ENCODE peak calls at places on chromosomes 5 and 9, in five cellular contexts. A is RCC 7860, E is posterior cingulate gyrus, O is stromal cell of bone marrow, B is NCI-H1105. C is an unnamed sample.

GRCh38 chr5:16983022-16983639 is 47.0 kb upstream of the MYO10 start:
- DNase-seq in A (peak), E (no peak), O (no peak), B (no peak), C (no peak)

GRCh38 chr9:89994988-89995613 is 390.3 kb downstream of the GADD45G start:
- DNase-seq in A (no peak), E (no peak), O (no peak), B (no peak), C (no peak)

GRCh38 chr5:138053554-138053953 is 20.7 kb upstream of the FAM13B start:
- DNase-seq in A (no peak), E (no peak), O (no peak), B (no peak), C (no peak)

GRCh38 chr9:38047301-38048251 is 21.5 kb downstream of the SHB start:
- DNase-seq in A (peak), E (peak), O (peak), B (no peak), C (peak)

GRCh38 chr5:179475956-179476355 is 74.4 kb upstream of the RUFY1 start:
- DNase-seq in A (no peak), E (no peak), O (no peak), B (no peak), C (no peak)

GRCh38 chr9:77417570-77417969 is 230.6 kb downstream of the GNA14 start:
- DNase-seq in A (no peak), E (no peak), O (peak), B (no peak), C (peak)

GRCh38 chr5:16467363-16468219 is 2.0 kb upstream of the ZNF622 start:
- DNase-seq in A (peak), E (no peak), O (peak), B (no peak), C (no peak)

GRCh38 chr5:111129938-111130337 is 37.8 kb downstream of the WDR36 start:
- DNase-seq in A (no peak), E (no peak), O (no peak), B (no peak), C (peak)

GRCh38 chr5:128632264-128632663 is 94.2 kb upstream of the FBN2 start:
- DNase-seq in A (no peak), E (no peak), O (no peak), B (no peak), C (no peak)

GRCh38 chr5:137565450-137565849 is 66.3 kb upstream of the SPOCK1 start:
- DNase-seq in A (no peak), E (no peak), O (no peak), B (no peak), C (peak)

GRCh38 chr5:38022621-38023020 is 182.8 kb upstream of the GDNF start:
- DNase-seq in A (peak), E (no peak), O (no peak), B (no peak), C (no peak)

GRCh38 chr5:160369990-160370712 is at the start of gene C1QTNF2:
- DNase-seq in A (no peak), E (peak), O (peak), B (no peak), C (peak)

GRCh38 chr9:136550439-136551085 is 4.7 kb upstream of the NOTCH1 start:
- DNase-seq in A (no peak), E (no peak), O (no peak), B (no peak), C (no peak)

GRCh38 chr5:75185763-75186162 is 50.9 kb downstream of the ANKRD31 start:
- DNase-seq in A (no peak), E (no peak), O (no peak), B (no peak), C (no peak)

GRCh38 chr9:133342570-133342969 is 5.4 kb downstream of the MED22 start:
- DNase-seq in A (no peak), E (no peak), O (no peak), B (no peak), C (no peak)

GRCh38 chr5:180138214-180138975 is 66.8 kb upstream of the RNF130 start:
- DNase-seq in A (no peak), E (no peak), O (no peak), B (no peak), C (no peak)

GRCh38 chr5:180494510-180495181 is 467 bp downstream of the CNOT6 start:
- DNase-seq in A (no peak), E (peak), O (no peak), B (no peak), C (peak)

GRCh38 chr9:35070823-35071813 is 1.3 kb downstream of the VCP start:
- DNase-seq in A (peak), E (no peak), O (no peak), B (no peak), C (no peak)

GRCh38 chr5:102731704-102732103 is 23.4 kb upstream of the PAM start:
- DNase-seq in A (no peak), E (no peak), O (no peak), B (no peak), C (no peak)

GRCh38 chr9:18238752-18239151 is 235.2 kb upstream of the ADAMTSL1 start:
- DNase-seq in A (no peak), E (no peak), O (no peak), B (no peak), C (peak)

GRCh38 chr9:121059998-121060636 is 10.0 kb upstream of the C5 start:
- DNase-seq in A (no peak), E (no peak), O (peak), B (peak), C (no peak)

GRCh38 chr5:32004404-32004803 is 169.7 kb downstream of the GOLPH3 start:
- DNase-seq in A (no peak), E (no peak), O (no peak), B (no peak), C (no peak)

GRCh38 chr9:134717793-134718645 is 76.4 kb downstream of the COL5A1 start:
- DNase-seq in A (no peak), E (peak), O (no peak), B (no peak), C (no peak)

GRCh38 chr5:41967401-41967800 is 42.3 kb downstream of the FBXO4 start:
- DNase-seq in A (no peak), E (no peak), O (no peak), B (no peak), C (no peak)

GRCh38 chr9:73548201-73548600 is 396.5 kb downstream of the ANXA1 start:
- DNase-seq in A (no peak), E (no peak), O (no peak), B (peak), C (no peak)

GRCh38 chr5:9196403-9197224 is 349.3 kb downstream of the SEMA5A start:
- DNase-seq in A (peak), E (peak), O (no peak), B (no peak), C (no peak)

GRCh38 chr5:9337908-9338307 is 208.0 kb downstream of the SEMA5A start:
- DNase-seq in A (no peak), E (no peak), O (peak), B (no peak), C (peak)

GRCh38 chr9:38132956-38133355 is 63.9 kb upstream of the SHB start:
- DNase-seq in A (no peak), E (no peak), O (no peak), B (no peak), C (no peak)

GRCh38 chr5:141547488-141547887 is 58.6 kb downstream of the PCDHGC5 start:
- DNase-seq in A (no peak), E (no peak), O (no peak), B (no peak), C (no peak)

GRCh38 chr9:37760416-37761165 is 7.0 kb downstream of the TRMT10B start:
- DNase-seq in A (peak), E (no peak), O (peak), B (no peak), C (no peak)

GRCh38 chr5:150412319-150413175 is at the start of gene CD74:
- DNase-seq in A (peak), E (peak), O (peak), B (no peak), C (no peak)

GRCh38 chr9:120845255-120845654 is 2.5 kb upstream of the PSMD5 start:
- DNase-seq in A (no peak), E (no peak), O (no peak), B (no peak), C (no peak)

GRCh38 chr5:102638316-102638715 is 116.8 kb upstream of the PAM start:
- DNase-seq in A (no peak), E (no peak), O (no peak), B (no peak), C (no peak)

C was measured in GM04504.